ENCODE peak calls at places on chromosome 20, in ten cellular contexts. A, M, W, N, U, F, X, D, J and I are unnamed samples.

GRCh38 chr20:6866741-6867140 is 99.3 kb downstream of the BMP2 start:
- DNase-seq in A (peak), M (peak), W (no peak), N (no peak), U (no peak), F (no peak), X (no peak), D (no peak), J (no peak), I (no peak)

GRCh38 chr20:56949318-56949717 is 317.1 kb downstream of the BMP7 start:
- DNase-seq in A (no peak), M (no peak), W (no peak), N (no peak), U (no peak), F (no peak), X (peak), D (no peak), J (no peak), I (no peak)

GRCh38 chr20:33992145-33992922 is 1.4 kb upstream of the RALY start:
- DNase-seq in A (no peak), M (no peak), W (no peak), N (no peak), U (no peak), F (no peak), X (no peak), D (peak), J (no peak), I (no peak)

GRCh38 chr20:57383447-57384347 is 7.5 kb upstream of the RBM38 start:
- DNase-seq in A (no peak), M (no peak), W (no peak), N (no peak), U (no peak), F (no peak), X (no peak), D (no peak), J (no peak), I (peak)

GRCh38 chr20:21607971-21608735 is 94.3 kb upstream of the NKX2-2 start:
- DNase-seq in A (no peak), M (no peak), W (no peak), N (peak), U (peak), F (peak), X (no peak), D (no peak), J (no peak), I (peak)

GRCh38 chr20:31716351-31716750 is 6.3 kb downstream of the BCL2L1 start:
- DNase-seq in A (no peak), M (no peak), W (no peak), N (no peak), U (no peak), F (no peak), X (no peak), D (peak), J (no peak), I (no peak)

GRCh38 chr20:1177680-1178079 is 7.1 kb downstream of the TMEM74B start:
- DNase-seq in A (no peak), M (peak), W (no peak), N (no peak), U (no peak), F (no peak), X (peak), D (peak), J (no peak), I (no peak)

GRCh38 chr20:58883243-58883691 is 30.8 kb downstream of the GNAS start:
- DNase-seq in A (peak), M (no peak), W (no peak), N (no peak), U (no peak), F (no peak), X (no peak), D (peak), J (no peak), I (no peak)

GRCh38 chr20:6579417-6579816 is 188.1 kb upstream of the BMP2 start:
- DNase-seq in A (no peak), M (no peak), W (no peak), N (no peak), U (no peak), F (no peak), X (no peak), D (no peak), J (no peak), I (no peak)

GRCh38 chr20:63099426-63100267 is 92.9 kb upstream of the BHLHE23 start:
- DNase-seq in A (no peak), M (no peak), W (no peak), N (no peak), U (no peak), F (no peak), X (peak), D (no peak), J (no peak), I (no peak)